ENCODE peak calls at places on chromosomes 2 and 18, in nine cellular contexts. O is SW480; B is AG08395; E is NCI-H69; N is NCI-H2081; R is cardiac fibroblast; A is activated CD4-positive, alpha-beta memory T cell treated with anti-CD3 and anti-CD28 coated beads for 36 hours; L is NCI-H460; C is NCI-H1092 treated with DMSO at 0.1 percent for 48 hours. V is an unnamed sample.

GRCh38 chr2:168357799-168358504 is 98.1 kb upstream of the CERS6 start:
- DNase-seq in O (no peak), B (no peak), E (no peak), N (no peak), R (no peak), A (no peak), L (no peak), C (no peak), V (no peak)

GRCh38 chr2:100018794-100019193 is 123.6 kb downstream of the AFF3 start:
- DNase-seq in O (peak), B (peak), E (no peak), N (no peak), R (peak), A (no peak), L (peak), C (no peak), V (no peak)

GRCh38 chr2:74293191-74294065 is 49.8 kb downstream of the SLC4A5 start:
- DNase-seq in O (no peak), B (no peak), E (no peak), N (no peak), R (no peak), A (no peak), L (no peak), C (no peak), V (no peak)

GRCh38 chr2:172211507-172211906 is 108.8 kb upstream of the DLX2 start:
- DNase-seq in O (no peak), B (no peak), E (no peak), N (no peak), R (peak), A (no peak), L (no peak), C (no peak), V (no peak)

GRCh38 chr18:446941-447560 is 53.5 kb downstream of the COLEC12 start:
- DNase-seq in O (no peak), B (no peak), E (no peak), N (no peak), R (peak), A (no peak), L (no peak), C (no peak), V (no peak)

GRCh38 chr18:61189376-61189775 is 143.9 kb upstream of the CDH20 start:
- DNase-seq in O (no peak), B (no peak), E (no peak), N (no peak), R (no peak), A (no peak), L (no peak), C (no peak), V (no peak)

GRCh38 chr18:28088477-28088876 is 88.5 kb downstream of the CDH2 start:
- DNase-seq in O (no peak), B (no peak), E (no peak), N (no peak), R (no peak), A (no peak), L (no peak), C (no peak), V (no peak)

GRCh38 chr18:60893331-60894114 is 439.7 kb upstream of the CDH20 start:
- DNase-seq in O (no peak), B (no peak), E (no peak), N (no peak), R (no peak), A (no peak), L (no peak), C (no peak), V (no peak)

GRCh38 chr2:38711558-38711957 is 39.6 kb downstream of the SRSF7 start:
- DNase-seq in O (no peak), B (no peak), E (no peak), N (no peak), R (no peak), A (no peak), L (no peak), C (no peak), V (no peak)

GRCh38 chr2:9032555-9032954 is 29.1 kb upstream of the MBOAT2 start:
- DNase-seq in O (no peak), B (no peak), E (peak), N (no peak), R (no peak), A (no peak), L (no peak), C (peak), V (no peak)

GRCh38 chr2:239309398-239310245 is 91.2 kb downstream of the HDAC4 start:
- DNase-seq in O (no peak), B (no peak), E (no peak), N (no peak), R (no peak), A (peak), L (no peak), C (no peak), V (no peak)

GRCh38 chr2:132033365-132033764 is 128.4 kb downstream of the ANKRD30BL start:
- DNase-seq in O (no peak), B (no peak), E (no peak), N (no peak), R (no peak), A (no peak), L (no peak), C (no peak), V (no peak)

GRCh38 chr2:161555826-161556225 is 68.4 kb upstream of the SLC4A10 start:
- DNase-seq in O (no peak), B (no peak), E (no peak), N (no peak), R (no peak), A (no peak), L (no peak), C (no peak), V (no peak)

GRCh38 chr2:128320609-128321420 is 2.1 kb upstream of the HS6ST1 start:
- DNase-seq in O (no peak), B (no peak), E (no peak), N (no peak), R (no peak), A (no peak), L (no peak), C (no peak), V (no peak)

GRCh38 chr2:120571015-120571728 is 164.5 kb upstream of the GLI2 start:
- DNase-seq in O (no peak), B (no peak), E (no peak), N (no peak), R (no peak), A (no peak), L (no peak), C (no peak), V (no peak)

GRCh38 chr2:178008636-178009289 is 63.8 kb downstream of the PDE11A start:
- DNase-seq in O (no peak), B (peak), E (peak), N (peak), R (peak), A (no peak), L (no peak), C (peak), V (peak)

GRCh38 chr2:111119004-111119846 is 1.5 kb upstream of the BCL2L11 start:
- DNase-seq in O (no peak), B (no peak), E (no peak), N (no peak), R (no peak), A (peak), L (no peak), C (no peak), V (no peak)

GRCh38 chr2:182173944-182174622 is 188.4 kb downstream of the PPP1R1C start:
- DNase-seq in O (no peak), B (no peak), E (no peak), N (no peak), R (no peak), A (no peak), L (no peak), C (no peak), V (no peak)

GRCh38 chr18:5582849-5583667 is 39.3 kb upstream of the EPB41L3 start:
- DNase-seq in O (no peak), B (no peak), E (no peak), N (no peak), R (peak), A (no peak), L (peak), C (no peak), V (no peak)

GRCh38 chr2:32009479-32010256 is 1.1 kb downstream of the MEMO1 start:
- DNase-seq in O (peak), B (peak), E (peak), N (peak), R (peak), A (peak), L (no peak), C (no peak), V (peak)

GRCh38 chr18:55869965-55870585 is 282.1 kb upstream of the TCF4 start:
- DNase-seq in O (no peak), B (peak), E (no peak), N (no peak), R (peak), A (no peak), L (no peak), C (no peak), V (no peak)